ENCODE peak calls at places on chromosomes 1 and 21, in four cellular contexts. One of them, this sample, is unnamed.

GRCh38 chr1:110477041-110477440 is 26.1 kb downstream of the PROK1 start:
- DNase-seq in Peyer's patch: no peak
- DNase-seq in K562: no peak
- DNase-seq in endodermal cell: no peak
- DNase-seq in this sample: no peak

GRCh38 chr1:183640193-183640592 is 4.6 kb upstream of the ARPC5 start:
- DNase-seq in Peyer's patch: no peak
- DNase-seq in K562: no peak
- DNase-seq in endodermal cell: no peak
- DNase-seq in this sample: no peak

GRCh38 chr1:234564035-234565029 is 45.6 kb downstream of the IRF2BP2 start:
- DNase-seq in Peyer's patch: no peak
- DNase-seq in K562: no peak
- DNase-seq in endodermal cell: peak
- DNase-seq in this sample: no peak

GRCh38 chr1:13808729-13809131 is 108.7 kb downstream of the PRDM2 start:
- DNase-seq in Peyer's patch: no peak
- DNase-seq in K562: peak
- DNase-seq in endodermal cell: no peak
- DNase-seq in this sample: no peak

GRCh38 chr1:180057883-180058396 is 96.7 kb upstream of the QSOX1 start:
- DNase-seq in Peyer's patch: no peak
- DNase-seq in K562: peak
- DNase-seq in endodermal cell: no peak
- DNase-seq in this sample: no peak

GRCh38 chr1:234773936-234774677 is 164.1 kb upstream of the IRF2BP2 start:
- DNase-seq in Peyer's patch: no peak
- DNase-seq in K562: no peak
- DNase-seq in endodermal cell: peak
- DNase-seq in this sample: no peak

GRCh38 chr1:109156916-109157385 is 43.0 kb downstream of the ELAPOR1 start:
- DNase-seq in Peyer's patch: no peak
- DNase-seq in K562: no peak
- DNase-seq in endodermal cell: no peak
- DNase-seq in this sample: no peak

GRCh38 chr21:15620892-15621291 is 108.9 kb upstream of the USP25 start:
- DNase-seq in Peyer's patch: no peak
- DNase-seq in K562: no peak
- DNase-seq in endodermal cell: no peak
- DNase-seq in this sample: no peak

GRCh38 chr1:87044840-87045239 is 130.4 kb downstream of the HS2ST1 start:
- DNase-seq in Peyer's patch: no peak
- DNase-seq in K562: no peak
- DNase-seq in endodermal cell: no peak
- DNase-seq in this sample: peak

GRCh38 chr1:119805746-119806145 is 5.5 kb downstream of the REG4 start:
- DNase-seq in Peyer's patch: no peak
- DNase-seq in K562: no peak
- DNase-seq in endodermal cell: no peak
- DNase-seq in this sample: no peak

GRCh38 chr1:89719502-89720306 is 86.8 kb downstream of the LRRC8C start:
- DNase-seq in Peyer's patch: no peak
- DNase-seq in K562: no peak
- DNase-seq in endodermal cell: no peak
- DNase-seq in this sample: no peak

GRCh38 chr1:86782482-86782881 is 78.1 kb downstream of the SH3GLB1 start:
- DNase-seq in Peyer's patch: no peak
- DNase-seq in K562: no peak
- DNase-seq in endodermal cell: no peak
- DNase-seq in this sample: no peak

GRCh38 chr1:156927215-156928042 is 7.0 kb downstream of the LRRC71 start:
- DNase-seq in Peyer's patch: peak
- DNase-seq in K562: peak
- DNase-seq in endodermal cell: peak
- DNase-seq in this sample: peak

GRCh38 chr21:29287383-29287782 is 11.3 kb upstream of the BACH1 start:
- DNase-seq in Peyer's patch: no peak
- DNase-seq in K562: no peak
- DNase-seq in endodermal cell: no peak
- DNase-seq in this sample: no peak

GRCh38 chr1:19877821-19878636 is 4.2 kb upstream of the OTUD3 start:
- DNase-seq in Peyer's patch: peak
- DNase-seq in K562: peak
- DNase-seq in endodermal cell: peak
- DNase-seq in this sample: no peak

GRCh38 chr1:35568975-35569395 is 4.1 kb upstream of the TFAP2E start:
- DNase-seq in Peyer's patch: peak
- DNase-seq in K562: peak
- DNase-seq in endodermal cell: peak
- DNase-seq in this sample: peak

GRCh38 chr1:226310123-226310540 is 1.2 kb upstream of the LIN9 start:
- DNase-seq in Peyer's patch: no peak
- DNase-seq in K562: peak
- DNase-seq in endodermal cell: no peak
- DNase-seq in this sample: no peak
- H3K4me3 ChIP-seq in Peyer's patch: no peak
- H3K4me3 ChIP-seq in K562: peak
- H3K4me3 ChIP-seq in endodermal cell: peak
- H3K4me3 ChIP-seq in this sample: peak

DNA sequence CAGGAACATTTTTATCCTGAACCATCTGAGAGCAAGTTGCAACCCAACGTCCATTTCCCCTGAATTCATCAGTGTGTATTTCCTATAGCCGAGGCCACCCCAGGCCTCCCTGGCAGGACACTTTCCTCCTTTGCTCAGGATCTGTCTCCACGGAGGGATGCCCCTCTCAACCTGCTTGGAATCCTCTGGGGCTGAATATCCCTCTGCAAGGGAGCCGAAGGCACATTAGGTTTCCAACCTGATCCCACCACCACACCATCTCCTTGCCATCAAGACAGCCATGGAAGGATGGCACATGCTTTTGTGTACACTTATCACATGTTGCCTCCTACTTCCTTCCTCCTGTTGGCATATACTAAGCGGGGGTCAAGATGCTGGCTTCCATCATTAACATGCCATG is 74.8 kb upstream of the EDN2 start:
- DNase-seq in Peyer's patch: no peak
- DNase-seq in K562: no peak
- DNase-seq in endodermal cell: peak
- DNase-seq in this sample: no peak
- H3K27ac ChIP-seq in Peyer's patch: no peak
- H3K27ac ChIP-seq in K562: no peak
- H3K27ac ChIP-seq in endodermal cell: no peak
- H3K27ac ChIP-seq in this sample: no peak

DNA sequence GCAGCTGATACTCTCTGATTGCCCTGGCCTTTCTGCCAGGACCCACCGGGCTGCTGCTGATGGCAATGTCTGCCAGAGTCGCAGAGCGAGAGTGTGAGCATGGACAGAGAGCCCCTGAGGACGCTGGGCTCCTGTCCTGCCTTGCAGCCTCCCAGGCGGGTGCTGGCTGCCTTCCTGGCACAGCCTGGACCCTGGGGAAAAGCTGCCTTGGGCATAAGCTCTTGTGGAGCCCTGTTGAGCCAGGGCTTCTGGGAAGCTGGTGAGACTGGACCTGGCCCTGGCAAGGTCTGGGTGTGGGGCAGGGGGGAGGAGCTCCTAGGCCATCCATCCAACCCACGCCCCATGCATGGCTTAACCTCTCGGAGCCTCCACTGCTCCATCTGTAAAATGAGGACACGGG is 105.8 kb upstream of the WNT4 start:
- DNase-seq in Peyer's patch: no peak
- DNase-seq in K562: no peak
- DNase-seq in endodermal cell: no peak
- DNase-seq in this sample: no peak
- H3K4me3 ChIP-seq in Peyer's patch: no peak
- H3K4me3 ChIP-seq in K562: no peak
- H3K4me3 ChIP-seq in endodermal cell: no peak
- H3K4me3 ChIP-seq in this sample: no peak

DNA sequence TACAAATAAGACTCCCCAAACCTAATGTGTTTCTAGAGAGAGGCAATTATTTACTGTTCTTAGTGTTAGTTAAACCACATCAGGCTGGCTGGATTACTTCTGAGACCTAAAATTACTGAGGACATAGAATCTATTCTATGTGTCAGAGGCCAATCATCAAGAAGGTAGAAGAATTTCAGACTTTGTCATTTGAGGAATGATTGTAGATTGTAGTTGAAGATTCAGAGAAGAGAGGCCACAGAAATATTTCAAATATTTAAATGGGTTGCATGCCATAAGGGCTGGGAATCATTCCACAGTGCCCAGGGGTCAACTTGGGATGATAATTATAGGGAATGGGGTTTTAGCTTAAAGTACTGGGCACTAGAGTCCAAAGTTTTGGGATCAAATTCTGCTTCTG is 69.5 kb upstream of the SPAG17 start:
- DNase-seq in Peyer's patch: no peak
- DNase-seq in K562: no peak
- DNase-seq in endodermal cell: no peak
- DNase-seq in this sample: no peak
- H3K27ac ChIP-seq in Peyer's patch: no peak
- H3K27ac ChIP-seq in K562: no peak
- H3K27ac ChIP-seq in endodermal cell: no peak
- H3K27ac ChIP-seq in this sample: no peak

DNA sequence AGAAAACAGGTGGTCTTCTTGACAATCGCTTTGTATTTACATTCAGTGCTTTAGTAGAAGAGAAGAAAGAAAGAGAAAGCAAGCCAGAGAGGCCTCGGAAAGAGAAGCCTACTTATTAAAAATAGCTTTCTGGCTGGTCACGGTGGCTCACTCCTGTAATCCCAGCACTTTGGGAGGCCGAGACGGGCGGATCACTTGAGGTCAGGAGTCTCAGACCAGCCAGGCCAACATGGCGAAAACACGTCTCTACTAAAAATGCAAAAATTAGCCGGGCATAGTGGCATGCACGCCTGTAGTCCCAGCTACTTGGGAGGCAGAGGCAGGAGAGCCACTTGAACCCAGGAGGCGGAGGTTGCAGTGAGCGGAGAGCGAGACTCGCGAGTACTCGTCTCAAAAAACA is 1.8 kb upstream of the SLC19A2 start:
- DNase-seq in Peyer's patch: no peak
- DNase-seq in K562: no peak
- DNase-seq in endodermal cell: no peak
- DNase-seq in this sample: no peak
- H3K4me3 ChIP-seq in Peyer's patch: no peak
- H3K4me3 ChIP-seq in K562: no peak
- H3K4me3 ChIP-seq in endodermal cell: peak
- H3K4me3 ChIP-seq in this sample: no peak

GRCh38 chr21:43866233-43866632 is 1.2 kb downstream of the AGPAT3 start:
- DNase-seq in Peyer's patch: no peak
- DNase-seq in K562: peak
- DNase-seq in endodermal cell: peak
- DNase-seq in this sample: peak

GRCh38 chr21:43866659-43867331 is 1.8 kb downstream of the AGPAT3 start:
- DNase-seq in Peyer's patch: peak
- DNase-seq in K562: peak
- DNase-seq in endodermal cell: no peak
- DNase-seq in this sample: peak

GRCh38 chr21:43867936-43868335 is 2.9 kb downstream of the AGPAT3 start:
- DNase-seq in Peyer's patch: no peak
- DNase-seq in K562: no peak
- DNase-seq in endodermal cell: no peak
- DNase-seq in this sample: no peak

GRCh38 chr21:43868461-43868860 is 3.4 kb downstream of the AGPAT3 start:
- DNase-seq in Peyer's patch: no peak
- DNase-seq in K562: no peak
- DNase-seq in endodermal cell: no peak
- DNase-seq in this sample: no peak

GRCh38 chr21:43867332-43867703 is 2.3 kb downstream of the AGPAT3 start:
- DNase-seq in Peyer's patch: no peak
- DNase-seq in K562: no peak
- DNase-seq in endodermal cell: no peak
- DNase-seq in this sample: no peak
- H3K27ac ChIP-seq in Peyer's patch: peak
- H3K27ac ChIP-seq in K562: no peak
- H3K27ac ChIP-seq in endodermal cell: no peak
- H3K27ac ChIP-seq in this sample: peak

GRCh38 chr1:175133693-175134435 is 58.7 kb downstream of the KIAA0040 start:
- DNase-seq in Peyer's patch: no peak
- DNase-seq in K562: no peak
- DNase-seq in endodermal cell: peak
- DNase-seq in this sample: no peak
- H3K4me3 ChIP-seq in Peyer's patch: no peak
- H3K4me3 ChIP-seq in K562: no peak
- H3K4me3 ChIP-seq in endodermal cell: no peak
- H3K4me3 ChIP-seq in this sample: no peak

DNA sequence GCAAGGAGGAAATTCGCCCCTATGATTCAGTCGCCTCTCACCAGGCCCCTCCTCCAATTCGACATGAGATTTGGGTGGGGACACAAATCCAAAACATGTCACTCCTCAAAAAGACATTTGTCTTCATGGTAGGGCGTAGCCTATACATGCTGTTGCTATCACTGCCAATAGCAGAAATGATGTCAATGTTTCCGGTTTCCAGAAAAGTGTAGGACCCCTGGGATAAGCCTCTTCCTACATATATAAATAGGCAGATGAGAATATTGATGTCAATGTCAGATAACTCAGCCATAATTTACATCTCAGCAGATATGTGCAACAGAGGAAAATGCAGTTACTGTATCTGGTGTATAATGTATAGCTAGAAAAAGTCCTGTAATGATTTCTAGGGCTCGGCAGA is 16.7 kb downstream of the LRRC3 start:
- DNase-seq in Peyer's patch: no peak
- DNase-seq in K562: no peak
- DNase-seq in endodermal cell: no peak
- DNase-seq in this sample: no peak
- H3K27ac ChIP-seq in Peyer's patch: no peak
- H3K27ac ChIP-seq in K562: no peak
- H3K27ac ChIP-seq in endodermal cell: no peak
- H3K27ac ChIP-seq in this sample: no peak

GRCh38 chr1:15616704-15617172 is 520 bp upstream of the DDI2 start:
- DNase-seq in Peyer's patch: peak
- DNase-seq in K562: no peak
- DNase-seq in endodermal cell: peak
- DNase-seq in this sample: no peak
- H3K4me3 ChIP-seq in Peyer's patch: peak
- H3K4me3 ChIP-seq in K562: peak
- H3K4me3 ChIP-seq in endodermal cell: peak
- H3K4me3 ChIP-seq in this sample: peak

This sample was measured in CD4-positive, CD25-positive, alpha-beta regulatory T cell.